ENCODE peak calls at places on chromosomes 16 and 17, in ten cellular contexts. L is AG04450, Z is pancreas, I is A549, D is lower leg skin, F is GM06990, T is RWPE1, P is sigmoid colon, N is tibial nerve, A is H9. C is an unnamed sample.

GRCh38 chr16:47064775-47065174 is 79.0 kb downstream of the NETO2 start:
- DNase-seq in T (no peak), F (no peak), Z (no peak), I (no peak), L (no peak), N (no peak), D (no peak), P (no peak), A (peak), C (no peak)

GRCh38 chr16:86824751-86825310 is 246.5 kb downstream of the FOXL1 start:
- DNase-seq in A (peak), L (no peak), N (no peak), Z (no peak), T (no peak), I (no peak), P (peak), D (no peak), F (no peak), C (peak)

GRCh38 chr17:10072556-10072955 is 125.8 kb downstream of the GAS7 start:
- DNase-seq in Z (no peak), I (no peak), L (no peak), T (no peak), P (peak), F (no peak), N (no peak), A (no peak), D (no peak), C (no peak)

GRCh38 chr16:27322858-27323780 is 9.3 kb downstream of the IL4R start:
- DNase-seq in A (no peak), Z (no peak), T (peak), F (no peak), N (no peak), I (no peak), L (no peak), P (peak), D (no peak), C (peak)

GRCh38 chr17:78337244-78338109 is 22.4 kb downstream of the SOCS3 start:
- DNase-seq in F (peak), Z (no peak), D (no peak), A (peak), T (peak), L (no peak), N (no peak), P (peak), I (peak), C (peak)

GRCh38 chr16:51359141-51359960 is 208.3 kb upstream of the SALL1 start:
- DNase-seq in A (peak), L (peak), Z (peak), D (no peak), N (peak), T (no peak), P (peak), I (no peak), F (no peak), C (no peak)

GRCh38 chr17:46157443-46158107 is 35.7 kb downstream of the KANSL1 start:
- DNase-seq in L (no peak), P (no peak), T (no peak), N (no peak), I (no peak), Z (no peak), F (no peak), D (no peak), A (no peak), C (no peak)

GRCh38 chr17:40069751-40070643 is 7.2 kb downstream of the THRA start:
- DNase-seq in D (no peak), A (peak), T (peak), F (no peak), L (no peak), Z (peak), P (peak), N (no peak), I (peak), C (peak)

GRCh38 chr17:48137658-48138057 is 30.1 kb downstream of the SNX11 start:
- DNase-seq in L (no peak), Z (no peak), N (no peak), F (no peak), D (no peak), T (no peak), A (no peak), P (no peak), I (no peak), C (no peak)

GRCh38 chr16:1152651-1153259 is at the start of gene CACNA1H:
- DNase-seq in Z (no peak), P (no peak), D (no peak), N (no peak), T (peak), I (peak), L (no peak), F (no peak), A (peak), C (no peak)

GRCh38 chr17:61397086-61397842 is 2.4 kb upstream of the TBX2 start:
- DNase-seq in I (no peak), Z (no peak), F (no peak), D (no peak), L (no peak), P (no peak), N (no peak), T (no peak), A (peak), C (no peak)

GRCh38 chr17:45270828-45271418 is 9.0 kb upstream of the SPATA32 start:
- DNase-seq in A (peak), N (no peak), F (no peak), T (no peak), D (no peak), L (no peak), P (no peak), Z (no peak), I (peak), C (no peak)

GRCh38 chr17:75683467-75684041 is 16.4 kb downstream of the SAP30BP start:
- DNase-seq in L (no peak), F (no peak), N (no peak), I (peak), T (peak), A (no peak), P (no peak), D (no peak), Z (no peak), C (peak)

GRCh38 chr16:54397190-54397835 is 110.7 kb upstream of the IRX3 start:
- DNase-seq in T (no peak), D (no peak), I (no peak), A (no peak), L (no peak), N (no peak), P (no peak), F (no peak), Z (no peak), C (no peak)

DNA sequence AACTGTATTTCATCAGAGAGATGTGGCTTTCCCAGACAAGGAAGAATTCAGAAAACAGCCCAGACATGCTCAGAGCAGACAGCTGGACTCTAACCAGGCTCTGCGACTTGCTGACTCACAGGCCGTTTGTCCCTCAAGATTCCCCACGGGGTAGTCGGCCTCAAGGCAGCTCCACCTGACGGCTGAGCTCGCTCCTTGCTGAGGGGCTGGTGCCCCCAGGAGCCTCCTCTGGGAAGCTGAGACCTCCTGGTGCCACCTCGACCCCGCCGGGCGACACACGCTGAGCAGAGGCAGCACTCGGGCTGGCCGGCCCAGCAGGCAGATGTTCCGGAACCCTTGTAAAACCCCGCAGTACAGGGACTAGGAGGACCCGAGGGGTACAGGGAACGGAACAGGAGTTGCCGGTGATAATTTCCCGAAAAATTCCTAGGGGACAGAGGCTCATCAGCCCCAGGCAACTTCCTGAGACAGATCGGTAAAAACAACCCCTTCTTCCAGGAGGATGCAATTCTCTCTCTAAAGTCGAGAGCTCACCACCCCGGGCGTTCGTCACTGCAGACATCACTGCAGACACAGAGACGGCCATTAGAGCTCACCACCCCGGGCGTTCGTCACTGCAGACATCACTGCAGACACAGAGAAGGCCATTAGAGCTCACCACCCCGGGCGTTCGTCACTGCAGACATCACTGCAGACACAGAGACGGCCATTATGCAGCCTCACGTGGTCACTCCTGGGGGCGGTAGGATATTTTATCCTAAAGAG is 19.9 kb downstream of the RPH3AL start:
- DNase-seq in N (no peak), D (no peak), T (no peak), F (no peak), L (no peak), P (peak), Z (peak), I (no peak), A (peak), C (no peak)
- TF ChIP-seq CTCF in N (no peak), D (no peak), T (no peak), F (no peak), L (no peak), P (no peak), Z (no peak), I (no peak), A (no peak), C (no peak)

DNA sequence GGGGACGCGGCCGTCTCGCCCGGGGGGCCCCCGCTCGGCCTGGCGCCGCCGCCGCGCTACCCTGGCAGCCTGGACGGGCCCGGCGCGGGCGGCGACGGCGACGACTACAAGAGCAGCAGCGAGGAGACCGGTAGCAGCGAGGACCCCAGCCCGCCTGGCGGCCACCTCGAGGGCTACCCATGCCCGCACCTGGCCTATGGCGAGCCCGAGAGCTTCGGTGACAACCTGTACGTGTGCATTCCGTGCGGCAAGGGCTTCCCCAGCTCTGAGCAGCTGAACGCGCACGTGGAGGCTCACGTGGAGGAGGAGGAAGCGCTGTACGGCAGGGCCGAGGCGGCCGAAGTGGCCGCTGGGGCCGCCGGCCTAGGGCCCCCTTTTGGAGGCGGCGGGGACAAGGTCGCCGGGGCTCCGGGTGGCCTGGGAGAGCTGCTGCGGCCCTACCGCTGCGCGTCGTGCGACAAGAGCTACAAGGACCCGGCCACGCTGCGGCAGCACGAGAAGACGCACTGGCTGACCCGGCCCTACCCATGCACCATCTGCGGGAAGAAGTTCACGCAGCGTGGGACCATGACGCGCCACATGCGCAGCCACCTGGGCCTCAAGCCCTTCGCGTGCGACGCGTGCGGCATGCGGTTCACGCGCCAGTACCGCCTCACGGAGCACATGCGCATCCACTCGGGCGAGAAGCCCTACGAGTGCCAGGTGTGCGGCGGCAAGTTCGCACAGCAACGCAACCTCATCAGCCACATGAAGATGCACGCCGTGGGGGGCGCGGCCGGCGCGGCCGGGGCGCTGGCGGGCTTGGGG is 3.0 kb downstream of the HIC1 start:
- DNase-seq in F (peak), L (no peak), P (peak), A (peak), T (no peak), N (no peak), I (no peak), Z (no peak), D (no peak), C (no peak)
- TF ChIP-seq CTCF in F (no peak), L (no peak), P (no peak), A (no peak), T (no peak), N (no peak), I (no peak), Z (no peak), D (no peak), C (no peak)

DNA sequence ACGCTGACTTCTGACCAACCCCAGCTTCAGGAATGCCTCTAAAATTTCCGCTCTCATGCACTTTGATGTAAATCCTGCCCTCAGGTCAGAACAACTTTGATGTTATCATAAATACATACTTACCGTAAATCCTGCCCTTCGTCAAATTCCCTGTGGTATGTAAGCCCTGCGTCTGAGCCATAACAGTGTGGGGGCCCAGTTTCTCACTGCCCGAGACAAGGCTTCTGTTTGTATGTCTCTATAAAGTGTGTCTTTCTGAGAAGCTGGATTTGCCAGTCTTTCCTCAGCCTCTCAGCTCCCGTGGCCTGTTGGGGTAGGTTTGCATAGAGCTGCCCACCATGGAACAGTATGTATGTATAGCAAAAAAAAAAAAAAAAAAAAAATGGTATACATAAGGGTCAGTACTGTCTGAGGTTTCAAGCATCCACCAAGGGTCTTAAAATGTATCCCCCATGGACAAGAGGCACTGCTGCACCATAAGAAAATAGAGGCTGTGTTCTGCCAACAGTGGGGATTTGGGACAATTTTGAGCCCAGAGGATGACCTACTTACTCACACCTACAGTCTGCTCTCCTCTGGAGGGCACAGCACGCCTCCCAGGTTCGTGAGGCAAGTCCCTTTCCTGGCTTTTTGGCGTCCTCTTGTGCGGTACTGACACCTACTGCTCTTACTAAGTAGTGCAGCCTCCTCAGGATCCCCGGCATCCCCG is 17.5 kb downstream of the PRMT7 start:
- DNase-seq in D (peak), L (peak), P (peak), A (peak), T (peak), N (peak), Z (peak), I (peak), F (peak), C (peak)
- TF ChIP-seq CTCF in D (peak), L (peak), P (peak), A (peak), T (peak), N (peak), Z (peak), I (peak), F (peak), C (peak)

DNA sequence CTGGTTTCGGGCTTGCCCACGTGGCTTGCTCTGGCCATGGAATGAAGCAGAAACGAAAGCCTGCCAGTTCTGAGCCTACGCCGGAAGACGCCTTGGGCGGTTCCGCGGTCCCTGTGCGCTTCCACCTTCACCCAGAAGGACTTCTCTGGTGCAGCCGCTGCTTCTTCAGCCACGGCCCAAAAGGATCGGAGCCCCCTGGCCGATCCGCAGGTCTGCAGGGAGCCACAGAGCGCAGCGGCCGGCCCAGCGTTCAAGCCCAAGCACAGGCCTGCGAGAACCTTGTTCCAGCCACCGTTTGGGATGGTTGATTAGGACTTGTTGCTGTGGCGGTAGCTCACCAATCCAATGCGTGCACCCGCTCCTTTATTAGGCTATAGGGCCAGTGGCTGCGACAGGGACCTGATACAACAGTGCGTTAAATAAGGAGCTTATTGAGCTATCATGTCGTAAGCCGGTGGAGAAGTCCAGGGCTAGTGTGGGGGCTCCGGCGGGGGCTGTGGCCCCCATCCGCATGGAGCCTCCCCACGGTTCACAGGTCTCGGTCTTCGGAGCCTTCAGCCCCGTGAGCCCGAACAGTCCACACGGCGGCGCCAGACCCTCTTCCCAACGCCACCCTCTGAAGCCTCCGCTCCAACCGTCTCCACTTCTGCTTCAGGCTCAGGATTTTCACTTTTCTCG is 10.2 kb upstream of the MPP2 start:
- DNase-seq in Z (no peak), L (no peak), F (peak), A (peak), D (no peak), I (no peak), N (no peak), T (no peak), P (no peak), C (no peak)
- TF ChIP-seq CTCF in Z (no peak), L (peak), F (peak), A (peak), D (no peak), I (peak), N (peak), T (peak), P (no peak), C (no peak)

GRCh38 chr17:42980274-42980765 is at the start of gene RUNDC1:
- DNase-seq in F (peak), N (peak), I (peak), D (peak), P (peak), Z (peak), A (peak), L (peak), T (peak), C (peak)

GRCh38 chr17:42984486-42984885 is 4.1 kb downstream of the RUNDC1 start:
- DNase-seq in Z (no peak), P (no peak), D (no peak), I (no peak), T (no peak), N (no peak), L (no peak), F (no peak), A (no peak), C (no peak)

GRCh38 chr17:42982266-42982665 is 1.9 kb downstream of the RUNDC1 start:
- DNase-seq in T (no peak), L (no peak), D (no peak), N (no peak), F (no peak), Z (no peak), I (no peak), A (no peak), P (no peak), C (no peak)

GRCh38 chr17:42979511-42980273 is at the start of gene PTGES3L:
- DNase-seq in F (no peak), P (peak), N (no peak), T (no peak), Z (peak), L (no peak), A (peak), D (no peak), I (peak), C (peak)

GRCh38 chr17:42980766-42981397 is 517 bp downstream of the RUNDC1 start:
- DNase-seq in N (no peak), A (peak), Z (peak), L (no peak), D (no peak), I (peak), T (peak), P (peak), F (peak), C (peak)
- TF ChIP-seq CTCF in N (no peak), A (peak), Z (peak), L (no peak), D (no peak), I (peak), T (peak), P (no peak), F (peak), C (peak)

GRCh38 chr17:55742272-55743102 is 8.4 kb upstream of the PCTP start:
- DNase-seq in P (no peak), T (no peak), I (no peak), D (no peak), A (no peak), F (peak), N (no peak), Z (no peak), L (no peak), C (no peak)
- TF ChIP-seq CTCF in P (no peak), T (no peak), I (no peak), D (no peak), A (no peak), F (no peak), N (no peak), Z (no peak), L (no peak), C (no peak)